ENCODE peak calls at places on chromosome 11, in six cellular contexts. V, J, A, M, I and O are unnamed samples.

GRCh38 chr11:117298195-117298594 is 7.0 kb downstream of the BACE1-AS start:
- DNase-seq in V (no peak), J (no peak), A (no peak), M (no peak), I (no peak), O (no peak)

GRCh38 chr11:116294630-116295029 is 478.2 kb downstream of the BUD13 start:
- DNase-seq in V (no peak), J (no peak), A (no peak), M (no peak), I (peak; percentile 20), O (no peak)

GRCh38 chr11:7592706-7593105 is 78.9 kb downstream of the PPFIBP2 start:
- DNase-seq in V (peak; percentile 69), J (peak; percentile 20), A (no peak), M (peak; percentile 60), I (no peak), O (peak; percentile 25)

GRCh38 chr11:76253416-76253815 is 47.1 kb upstream of the WNT11 start:
- DNase-seq in V (no peak), J (no peak), A (no peak), M (no peak), I (no peak), O (no peak)

GRCh38 chr11:68956142-68956541 is 24.6 kb downstream of the MRGPRD start:
- DNase-seq in V (no peak), J (no peak), A (peak; percentile 70), M (no peak), I (no peak), O (no peak)

GRCh38 chr11:78832226-78832947 is 257.7 kb upstream of the NARS2 start:
- DNase-seq in V (no peak), J (no peak), A (no peak), M (no peak), I (no peak), O (no peak)

GRCh38 chr11:1842149-1843097 is 3.6 kb downstream of the TNNI2 start:
- DNase-seq in V (no peak), J (no peak), A (no peak), M (no peak), I (no peak), O (no peak)

GRCh38 chr11:121741954-121742361 is 289.2 kb upstream of the SORL1-AS1 start:
- DNase-seq in V (peak; percentile 81), J (no peak), A (peak; percentile 36), M (no peak), I (peak; percentile 3), O (no peak)

GRCh38 chr11:30046211-30046945 is 29.5 kb upstream of the KCNA4 start:
- DNase-seq in V (no peak), J (no peak), A (peak; percentile 15), M (no peak), I (no peak), O (no peak)

GRCh38 chr11:120208777-120209176 is 2.1 kb upstream of the OAF start:
- DNase-seq in V (peak; percentile 57), J (peak; percentile 57), A (no peak), M (no peak), I (peak; percentile 29), O (peak; percentile 79)

GRCh38 chr11:37666960-37667359 is 1068.9 kb upstream of the RAG2 start:
- DNase-seq in V (no peak), J (no peak), A (no peak), M (no peak), I (no peak), O (peak; percentile 59)

GRCh38 chr11:76644591-76644990 is 26.0 kb downstream of the LRRC32 start:
- DNase-seq in V (no peak), J (no peak), A (no peak), M (no peak), I (no peak), O (peak; percentile 51)

GRCh38 chr11:63813035-63813562 is at the start of gene SPINDOC:
- DNase-seq in V (peak; percentile 69), J (peak; percentile 89), A (peak; percentile 98), M (peak; percentile 80), I (peak; percentile 43), O (peak; percentile 78)

GRCh38 chr11:79026803-79027445 is 413.9 kb downstream of the TENM4 start:
- DNase-seq in V (no peak), J (no peak), A (no peak), M (no peak), I (no peak), O (no peak)

GRCh38 chr11:5521540-5521939 is 5.0 kb upstream of the UBQLNL start:
- DNase-seq in V (no peak), J (no peak), A (no peak), M (no peak), I (no peak), O (peak; percentile 10)

GRCh38 chr11:82505384-82505783 is 228.3 kb downstream of the FAM181B start:
- DNase-seq in V (no peak), J (no peak), A (no peak), M (no peak), I (no peak), O (no peak)

GRCh38 chr11:67275606-67276409 is 9.5 kb downstream of the GRK2 start:
- DNase-seq in V (peak; percentile 16), J (no peak), A (no peak), M (no peak), I (no peak), O (no peak)

GRCh38 chr11:76238551-76238950 is 32.2 kb upstream of the WNT11 start:
- DNase-seq in V (no peak), J (no peak), A (no peak), M (no peak), I (no peak), O (no peak)

GRCh38 chr11:1116666-1117390 is 40.9 kb upstream of the MUC5AC start:
- DNase-seq in V (peak; percentile 18), J (no peak), A (no peak), M (no peak), I (no peak), O (no peak)

GRCh38 chr11:67564230-67564629 is 19.4 kb upstream of the GSTP1 start:
- DNase-seq in V (no peak), J (no peak), A (no peak), M (no peak), I (no peak), O (peak; percentile 63)

GRCh38 chr11:26283852-26284421 is 48.0 kb upstream of the ANO3 start:
- DNase-seq in V (no peak), J (no peak), A (no peak), M (no peak), I (no peak), O (no peak)

GRCh38 chr11:71934213-71934612 is 5.4 kb downstream of the RNF121 start:
- DNase-seq in V (no peak), J (no peak), A (no peak), M (no peak), I (no peak), O (no peak)
- H3K27ac ChIP-seq in V (no peak overlapping the region), J (no peak overlapping the region), A (no peak overlapping the region), M (no peak overlapping the region), I (no peak overlapping the region), O (no peak overlapping the region)

DNA sequence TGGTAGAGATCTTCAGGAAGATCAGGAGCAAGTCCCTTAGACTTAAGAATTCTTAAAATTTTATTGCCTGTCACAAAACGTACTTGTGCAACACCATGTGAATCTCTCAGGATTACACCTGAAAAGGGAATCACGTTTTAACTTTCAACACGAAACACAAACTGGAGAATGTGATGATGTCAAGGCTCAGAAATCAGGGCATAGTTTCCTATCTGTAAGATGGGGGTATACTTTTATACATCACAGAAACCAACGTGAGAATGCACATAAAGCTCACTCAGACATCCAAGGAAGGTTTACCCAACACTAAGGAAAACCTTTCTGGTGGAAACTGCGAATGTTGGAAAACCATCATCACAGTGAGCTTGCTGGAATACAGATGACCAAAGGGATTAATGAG is 2.0 kb downstream of the RPS13 start:
- DNase-seq in V (no peak), J (no peak), A (no peak), M (no peak), I (no peak), O (no peak)
- H3K27ac ChIP-seq in V (no peak overlapping the region), J (no peak overlapping the region), A (peak overlapping the region; percentile 36), M (peak overlapping the region; percentile 95), I (no peak overlapping the region), O (no peak overlapping the region)

GRCh38 chr11:64951529-64951928 is 15.8 kb upstream of the GPHA2 start:
- DNase-seq in V (no peak), J (no peak), A (no peak), M (no peak), I (no peak), O (no peak)

DNA sequence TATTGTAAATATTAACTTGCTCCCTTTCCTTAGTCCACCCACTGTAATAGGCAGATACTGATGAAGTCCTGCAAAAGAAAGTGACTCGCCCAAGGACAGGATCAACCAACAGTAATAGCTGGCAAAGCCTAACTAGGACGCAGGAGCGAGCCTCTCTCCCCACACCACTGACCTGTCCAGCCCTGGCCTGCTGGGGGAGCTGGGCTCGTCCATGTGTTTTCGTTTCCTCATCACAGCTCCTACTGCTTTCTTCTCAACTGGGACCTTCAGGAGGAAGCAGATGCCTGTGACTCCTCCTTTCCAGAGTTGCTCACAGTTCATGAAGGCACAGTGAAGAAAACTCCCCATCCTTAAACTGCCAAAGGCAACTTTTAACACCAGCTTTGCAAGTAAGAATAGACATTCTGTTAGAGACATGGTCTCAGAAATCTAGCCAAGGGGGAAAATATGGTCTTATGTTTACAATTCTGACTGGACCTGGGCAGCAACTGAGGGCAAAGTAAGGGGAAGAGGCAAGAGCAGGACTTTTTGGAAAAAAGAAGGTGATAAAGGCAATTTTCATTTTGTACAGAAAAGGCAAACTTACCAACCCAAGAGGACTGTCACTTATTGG is 11.6 kb upstream of the GPHA2 start:
- DNase-seq in V (no peak), J (no peak), A (no peak), M (no peak), I (no peak), O (no peak)
- H3K27ac ChIP-seq in V (no peak overlapping the region), J (no peak overlapping the region), A (no peak overlapping the region), M (no peak overlapping the region), I (no peak overlapping the region), O (no peak overlapping the region)

GRCh38 chr11:103961010-103961409 is 75.4 kb upstream of the DDI1 start:
- DNase-seq in V (no peak), J (peak; percentile 23), A (no peak), M (no peak), I (peak; percentile 9), O (peak; percentile 73)

GRCh38 chr11:103964390-103964789 is 72.0 kb upstream of the DDI1 start:
- DNase-seq in V (no peak), J (no peak), A (no peak), M (no peak), I (no peak), O (no peak)

GRCh38 chr11:103953797-103954495 is 82.5 kb upstream of the DDI1 start:
- DNase-seq in V (no peak), J (no peak), A (no peak), M (no peak), I (no peak), O (no peak)

GRCh38 chr11:103959279-103959930 is 77.0 kb upstream of the DDI1 start:
- DNase-seq in V (no peak), J (no peak), A (no peak), M (no peak), I (peak; percentile 71), O (peak; percentile 31)

DNA sequence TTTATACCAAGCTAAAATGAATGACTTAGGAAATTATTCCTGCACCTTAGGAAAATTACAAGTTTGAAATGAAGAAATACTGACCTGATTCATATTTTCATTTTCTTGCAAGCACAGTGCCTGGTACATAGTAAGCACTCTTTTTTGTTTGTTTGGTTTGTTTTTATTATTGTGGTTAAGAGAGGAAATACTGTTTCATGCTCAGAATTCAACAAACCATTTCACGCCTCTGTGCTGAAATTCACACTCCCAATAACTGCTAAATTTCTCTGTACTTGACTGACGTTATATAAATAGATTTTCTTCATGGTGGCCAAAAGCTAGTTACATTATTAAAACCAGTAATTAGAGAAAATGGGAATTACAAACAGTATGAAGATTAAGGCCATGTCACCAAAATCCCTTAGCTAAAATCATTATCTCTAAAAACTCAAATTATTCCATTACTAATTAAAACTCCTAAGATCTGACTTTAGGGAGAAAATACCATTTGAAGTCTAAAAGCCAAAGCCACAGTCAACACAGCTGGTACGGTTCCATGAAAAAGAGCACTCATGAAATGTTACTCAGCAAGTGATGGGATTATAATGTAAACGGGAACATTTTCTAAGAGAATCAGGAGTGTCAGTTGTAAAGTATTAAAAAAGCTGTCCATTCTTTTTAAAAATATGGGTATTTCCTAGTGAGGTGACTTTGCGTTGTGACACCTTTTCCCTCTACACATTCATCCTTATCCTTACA is 77.8 kb upstream of the DDI1 start:
- DNase-seq in V (no peak), J (no peak), A (no peak), M (no peak), I (no peak), O (no peak)
- H3K27ac ChIP-seq in V (no peak overlapping the region), J (no peak overlapping the region), A (no peak overlapping the region), M (no peak overlapping the region), I (peak overlapping the region; percentile 58), O (no peak overlapping the region)